ENCODE peak calls at places on chromosomes 2 and 18, in nine cellular contexts. One of them, this sample, is unnamed. For H3K27me3, the result is how much of the 10 kb centered on the place peaks cover.

GRCh38 chr2:74553892-74554820 is at the start of the genes DOK1 and LOXL3:
- DNase-seq in CD4-positive, alpha-beta T cell: peak
- DNase-seq in PC-9: peak
- DNase-seq in A673: peak
- DNase-seq in HL-60: peak
- DNase-seq in IMR-90: peak
- DNase-seq in sigmoid colon: peak
- DNase-seq in PC-3: peak
- DNase-seq in GM23338: peak
- DNase-seq in this sample: peak

GRCh38 chr18:56568986-56569385 is 69.4 kb downstream of the TXNL1 start:
- DNase-seq in CD4-positive, alpha-beta T cell: no peak
- DNase-seq in PC-9: no peak
- DNase-seq in A673: peak
- DNase-seq in HL-60: peak
- DNase-seq in IMR-90: no peak
- DNase-seq in sigmoid colon: no peak
- DNase-seq in PC-3: no peak
- DNase-seq in GM23338: no peak
- DNase-seq in this sample: no peak

GRCh38 chr2:201888476-201888875 is 82.1 kb downstream of the CDK15 start:
- DNase-seq in CD4-positive, alpha-beta T cell: no peak
- DNase-seq in PC-9: no peak
- DNase-seq in A673: no peak
- DNase-seq in HL-60: no peak
- DNase-seq in IMR-90: no peak
- DNase-seq in sigmoid colon: no peak
- DNase-seq in PC-3: no peak
- DNase-seq in GM23338: peak
- DNase-seq in this sample: no peak

GRCh38 chr2:135198481-135198880 is 146.4 kb downstream of the RAB3GAP1 start:
- DNase-seq in CD4-positive, alpha-beta T cell: no peak
- DNase-seq in PC-9: no peak
- DNase-seq in A673: no peak
- DNase-seq in HL-60: no peak
- DNase-seq in IMR-90: no peak
- DNase-seq in sigmoid colon: no peak
- DNase-seq in PC-3: no peak
- DNase-seq in GM23338: no peak
- DNase-seq in this sample: no peak

GRCh38 chr2:30655660-30656059 is 151.6 kb downstream of the CAPN13 start:
- DNase-seq in CD4-positive, alpha-beta T cell: no peak
- DNase-seq in PC-9: no peak
- DNase-seq in A673: no peak
- DNase-seq in HL-60: no peak
- DNase-seq in IMR-90: peak
- DNase-seq in sigmoid colon: no peak
- DNase-seq in PC-3: no peak
- DNase-seq in GM23338: no peak
- DNase-seq in this sample: no peak

GRCh38 chr2:151922845-151923666 is 94.8 kb upstream of the ARL5A start:
- DNase-seq in CD4-positive, alpha-beta T cell: no peak
- DNase-seq in PC-9: peak
- DNase-seq in A673: no peak
- DNase-seq in HL-60: peak
- DNase-seq in IMR-90: no peak
- DNase-seq in sigmoid colon: peak
- DNase-seq in PC-3: no peak
- DNase-seq in GM23338: no peak
- DNase-seq in this sample: no peak

GRCh38 chr18:56709463-56709862 is 58.3 kb downstream of the WDR7 start:
- DNase-seq in CD4-positive, alpha-beta T cell: peak
- DNase-seq in PC-9: no peak
- DNase-seq in A673: peak
- DNase-seq in HL-60: peak
- DNase-seq in IMR-90: peak
- DNase-seq in sigmoid colon: no peak
- DNase-seq in PC-3: peak
- DNase-seq in GM23338: peak
- DNase-seq in this sample: peak

GRCh38 chr2:122856696-122857095 is 1101.2 kb downstream of the TSN start:
- DNase-seq in CD4-positive, alpha-beta T cell: no peak
- DNase-seq in PC-9: no peak
- DNase-seq in A673: no peak
- DNase-seq in HL-60: no peak
- DNase-seq in IMR-90: no peak
- DNase-seq in sigmoid colon: no peak
- DNase-seq in PC-3: peak
- DNase-seq in GM23338: no peak
- DNase-seq in this sample: no peak

GRCh38 chr2:144666032-144666431 is 146.1 kb upstream of the ZEB2 start:
- DNase-seq in CD4-positive, alpha-beta T cell: no peak
- DNase-seq in PC-9: no peak
- DNase-seq in A673: no peak
- DNase-seq in HL-60: peak
- DNase-seq in IMR-90: peak
- DNase-seq in sigmoid colon: no peak
- DNase-seq in PC-3: peak
- DNase-seq in GM23338: no peak
- DNase-seq in this sample: no peak

GRCh38 chr2:2266699-2267449 is 64.2 kb downstream of the MYT1L start:
- DNase-seq in CD4-positive, alpha-beta T cell: no peak
- DNase-seq in PC-9: no peak
- DNase-seq in A673: no peak
- DNase-seq in HL-60: no peak
- DNase-seq in IMR-90: no peak
- DNase-seq in sigmoid colon: no peak
- DNase-seq in PC-3: no peak
- DNase-seq in GM23338: no peak
- DNase-seq in this sample: no peak

GRCh38 chr2:133760366-133760765 is 192.1 kb upstream of the NCKAP5 start:
- DNase-seq in CD4-positive, alpha-beta T cell: no peak
- DNase-seq in PC-9: no peak
- DNase-seq in A673: no peak
- DNase-seq in HL-60: no peak
- DNase-seq in IMR-90: peak
- DNase-seq in sigmoid colon: no peak
- DNase-seq in PC-3: no peak
- DNase-seq in GM23338: no peak
- DNase-seq in this sample: no peak

GRCh38 chr2:240520143-240520973 is 37.4 kb downstream of the ANKMY1 start:
- DNase-seq in CD4-positive, alpha-beta T cell: no peak
- DNase-seq in PC-9: no peak
- DNase-seq in A673: no peak
- DNase-seq in HL-60: no peak
- DNase-seq in IMR-90: no peak
- DNase-seq in sigmoid colon: no peak
- DNase-seq in PC-3: no peak
- DNase-seq in GM23338: peak
- DNase-seq in this sample: no peak

GRCh38 chr2:55587-56448 is 9.5 kb upstream of the FAM110C start:
- DNase-seq in CD4-positive, alpha-beta T cell: no peak
- DNase-seq in PC-9: no peak
- DNase-seq in A673: no peak
- DNase-seq in HL-60: no peak
- DNase-seq in IMR-90: no peak
- DNase-seq in sigmoid colon: no peak
- DNase-seq in PC-3: no peak
- DNase-seq in GM23338: no peak
- DNase-seq in this sample: no peak

GRCh38 chr2:111236027-111236426 is 115.3 kb downstream of the BCL2L11 start:
- DNase-seq in CD4-positive, alpha-beta T cell: no peak
- DNase-seq in PC-9: peak
- DNase-seq in A673: no peak
- DNase-seq in HL-60: no peak
- DNase-seq in IMR-90: no peak
- DNase-seq in sigmoid colon: no peak
- DNase-seq in PC-3: no peak
- DNase-seq in GM23338: no peak
- DNase-seq in this sample: no peak

GRCh38 chr2:237408280-237408679 is 5.7 kb downstream of the COL6A3 start:
- DNase-seq in CD4-positive, alpha-beta T cell: no peak
- DNase-seq in PC-9: no peak
- DNase-seq in A673: no peak
- DNase-seq in HL-60: no peak
- DNase-seq in IMR-90: peak
- DNase-seq in sigmoid colon: no peak
- DNase-seq in PC-3: no peak
- DNase-seq in GM23338: no peak
- DNase-seq in this sample: no peak

GRCh38 chr18:42758851-42759250 is 356.6 kb downstream of the RIT2 start:
- DNase-seq in CD4-positive, alpha-beta T cell: no peak
- DNase-seq in PC-9: no peak
- DNase-seq in A673: no peak
- DNase-seq in HL-60: no peak
- DNase-seq in IMR-90: no peak
- DNase-seq in sigmoid colon: no peak
- DNase-seq in PC-3: no peak
- DNase-seq in GM23338: no peak
- DNase-seq in this sample: no peak

GRCh38 chr2:112031473-112031872 is 23.6 kb upstream of the TMEM87B start:
- DNase-seq in CD4-positive, alpha-beta T cell: no peak
- DNase-seq in PC-9: no peak
- DNase-seq in A673: peak
- DNase-seq in HL-60: no peak
- DNase-seq in IMR-90: no peak
- DNase-seq in sigmoid colon: peak
- DNase-seq in PC-3: no peak
- DNase-seq in GM23338: peak
- DNase-seq in this sample: no peak

GRCh38 chr2:44170337-44170736 is 1.7 kb downstream of the PPM1B start:
- DNase-seq in CD4-positive, alpha-beta T cell: no peak
- DNase-seq in PC-9: no peak
- DNase-seq in A673: peak
- DNase-seq in HL-60: no peak
- DNase-seq in IMR-90: peak
- DNase-seq in sigmoid colon: no peak
- DNase-seq in PC-3: peak
- DNase-seq in GM23338: no peak
- DNase-seq in this sample: no peak

DNA sequence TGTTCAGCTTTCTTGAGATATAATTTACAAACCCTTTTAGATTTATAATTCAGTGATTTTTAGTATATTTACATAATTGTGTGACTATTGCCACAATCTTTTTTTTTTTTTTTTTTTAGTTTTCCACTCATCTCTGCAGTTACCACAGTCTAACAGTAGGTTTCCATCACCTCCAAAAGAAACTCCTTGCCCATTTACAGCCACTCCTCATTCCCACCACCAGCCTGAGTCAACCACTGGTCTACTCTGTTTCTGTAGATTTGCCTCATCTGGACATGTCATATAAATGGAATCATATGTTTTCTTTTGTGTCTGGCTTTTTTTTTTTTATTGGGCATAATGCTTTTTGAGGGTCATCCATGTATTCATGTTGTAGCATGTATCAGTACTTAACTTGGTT is 16.1 kb downstream of the MTX2 start:
- DNase-seq in CD4-positive, alpha-beta T cell: no peak
- DNase-seq in PC-9: no peak
- DNase-seq in A673: no peak
- DNase-seq in HL-60: no peak
- DNase-seq in IMR-90: no peak
- DNase-seq in sigmoid colon: no peak
- DNase-seq in PC-3: no peak
- DNase-seq in GM23338: no peak
- DNase-seq in this sample: no peak
- TF ChIP-seq CTCF in CD4-positive, alpha-beta T cell: no peak
- TF ChIP-seq CTCF in PC-9: no peak
- TF ChIP-seq CTCF in A673: peak
- TF ChIP-seq CTCF in HL-60: no peak
- TF ChIP-seq CTCF in IMR-90: no peak
- TF ChIP-seq CTCF in sigmoid colon: no peak
- TF ChIP-seq CTCF in PC-3: no peak
- TF ChIP-seq CTCF in GM23338: no peak
- TF ChIP-seq CTCF in this sample: no peak

DNA sequence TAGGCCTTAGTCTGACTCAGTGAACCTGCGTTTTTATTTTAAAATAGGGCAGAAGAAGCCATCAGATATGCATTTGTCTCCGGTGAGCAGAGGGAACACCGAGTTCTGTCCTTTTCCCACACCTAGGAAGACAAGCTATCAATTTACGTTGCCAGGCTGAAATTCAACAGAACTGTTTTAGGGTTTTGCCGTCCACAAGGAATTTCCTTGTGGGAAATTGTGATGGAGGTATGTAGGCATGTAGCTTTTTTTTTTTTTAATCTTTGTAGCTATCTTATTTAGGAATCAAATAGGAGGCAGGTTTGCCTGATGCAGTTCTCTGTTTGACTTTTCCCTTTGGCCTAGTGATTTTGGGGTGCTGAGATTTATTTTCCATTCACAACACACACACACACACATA is 62.0 kb upstream of the ASAP2 start:
- DNase-seq in CD4-positive, alpha-beta T cell: no peak
- DNase-seq in PC-9: no peak
- DNase-seq in A673: no peak
- DNase-seq in HL-60: no peak
- DNase-seq in IMR-90: no peak
- DNase-seq in sigmoid colon: no peak
- DNase-seq in PC-3: no peak
- DNase-seq in GM23338: no peak
- DNase-seq in this sample: no peak
- H3K27me3 ChIP-seq in CD4-positive, alpha-beta T cell: under half
- H3K27me3 ChIP-seq in PC-9: under half
- H3K27me3 ChIP-seq in A673: under half
- H3K27me3 ChIP-seq in HL-60: under half
- H3K27me3 ChIP-seq in IMR-90: under half
- H3K27me3 ChIP-seq in sigmoid colon: under half
- H3K27me3 ChIP-seq in PC-3: under half
- H3K27me3 ChIP-seq in GM23338: under half
- H3K27me3 ChIP-seq in this sample: under half

GRCh38 chr2:231786177-231786916 is at the start of gene COPS7B:
- DNase-seq in CD4-positive, alpha-beta T cell: peak
- DNase-seq in PC-9: peak
- DNase-seq in A673: peak
- DNase-seq in HL-60: peak
- DNase-seq in IMR-90: peak
- DNase-seq in sigmoid colon: peak
- DNase-seq in PC-3: peak
- DNase-seq in GM23338: peak
- DNase-seq in this sample: peak
- TF ChIP-seq CTCF in CD4-positive, alpha-beta T cell: peak
- TF ChIP-seq CTCF in PC-9: peak
- TF ChIP-seq CTCF in A673: peak
- TF ChIP-seq CTCF in HL-60: peak
- TF ChIP-seq CTCF in IMR-90: peak
- TF ChIP-seq CTCF in sigmoid colon: no peak
- TF ChIP-seq CTCF in PC-3: peak
- TF ChIP-seq CTCF in GM23338: peak
- TF ChIP-seq CTCF in this sample: peak

DNA sequence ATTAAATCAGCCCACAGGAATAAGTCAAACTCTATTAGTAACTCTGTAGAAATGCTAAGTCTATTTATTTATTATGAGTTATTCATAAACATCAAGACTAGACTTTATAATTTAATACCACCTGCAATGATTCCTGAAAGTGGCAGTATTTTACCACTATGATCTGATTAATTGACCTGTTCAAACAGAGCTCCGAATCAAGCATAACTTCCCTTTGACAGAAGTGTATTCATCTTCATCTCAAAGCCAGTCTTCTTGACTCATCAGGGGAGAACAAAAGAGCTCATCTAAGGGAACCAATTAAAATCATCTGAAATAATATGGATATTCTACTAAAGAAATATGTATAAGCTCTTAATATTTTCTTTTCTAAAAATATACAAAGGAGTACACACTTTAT is 122.3 kb downstream of the MBD2 start:
- DNase-seq in CD4-positive, alpha-beta T cell: no peak
- DNase-seq in PC-9: no peak
- DNase-seq in A673: no peak
- DNase-seq in HL-60: no peak
- DNase-seq in IMR-90: no peak
- DNase-seq in sigmoid colon: no peak
- DNase-seq in PC-3: no peak
- DNase-seq in GM23338: no peak
- DNase-seq in this sample: no peak
- H3K27me3 ChIP-seq in CD4-positive, alpha-beta T cell: under half
- H3K27me3 ChIP-seq in PC-9: under half
- H3K27me3 ChIP-seq in A673: under half
- H3K27me3 ChIP-seq in HL-60: under half
- H3K27me3 ChIP-seq in IMR-90: under half
- H3K27me3 ChIP-seq in sigmoid colon: under half
- H3K27me3 ChIP-seq in PC-3: under half
- H3K27me3 ChIP-seq in GM23338: under half
- H3K27me3 ChIP-seq in this sample: under half

This sample was measured in GM06990.